ENCODE peak calls at places on chromosomes 13 and 19, in six cellular contexts. R, J, T, B, X and L are unnamed samples.

GRCh38 chr13:44267966-44268365 is 105.7 kb upstream of the SERP2 start:
- DNase-seq in R (no peak), J (no peak), T (no peak), B (no peak), X (no peak), L (no peak)

GRCh38 chr19:11931051-11931450 is 6.1 kb downstream of the ZNF700 start:
- DNase-seq in R (no peak), J (no peak), T (no peak), B (no peak), X (no peak), L (no peak)

GRCh38 chr19:40216013-40216776 is 2.0 kb downstream of the TTC9B start:
- DNase-seq in R (no peak), J (no peak), T (no peak), B (no peak), X (no peak), L (no peak)

GRCh38 chr19:1655131-1655981 is 2.9 kb upstream of the TCF3 start:
- DNase-seq in R (peak), J (no peak), T (no peak), B (no peak), X (no peak), L (peak)

GRCh38 chr19:27793128-27793643 is 1419.8 kb downstream of the UQCRFS1 start:
- DNase-seq in R (peak), J (peak), T (peak), B (peak), X (peak), L (peak)

GRCh38 chr19:10158071-10158470 is 36.7 kb downstream of the DNMT1 start:
- DNase-seq in R (peak), J (no peak), T (no peak), B (no peak), X (no peak), L (no peak)

GRCh38 chr19:42528354-42529247 is at the start of gene CEACAM1:
- DNase-seq in R (peak), J (peak), T (peak), B (peak), X (peak), L (no peak)

GRCh38 chr19:49506575-49507105 is 5.8 kb upstream of the FCGRT start:
- DNase-seq in R (no peak), J (peak), T (peak), B (peak), X (peak), L (peak)

GRCh38 chr13:79581870-79582315 is 100.9 kb downstream of the NDFIP2 start:
- DNase-seq in R (peak), J (no peak), T (no peak), B (no peak), X (no peak), L (no peak)

GRCh38 chr19:2942928-2943640 is 1.7 kb downstream of the ZNF77 start:
- DNase-seq in R (no peak), J (no peak), T (no peak), B (no peak), X (no peak), L (no peak)

GRCh38 chr13:49271264-49271663 is 23.5 kb downstream of the CDADC1 start:
- DNase-seq in R (no peak), J (no peak), T (no peak), B (no peak), X (no peak), L (no peak)

GRCh38 chr13:33519561-33520479 is 234.3 kb upstream of the STARD13 start:
- DNase-seq in R (no peak), J (no peak), T (no peak), B (no peak), X (no peak), L (no peak)